ENCODE peak calls at places on chromosome 20, in eight cellular contexts. E is astrocyte, Y is HCT116, L is H1, Q is GM23248, O is MM.1S, X is neural progenitor cell, H is keratinocyte. J is an unnamed sample.

GRCh38 chr20:14782731-14783130 is 445.3 kb upstream of the FLRT3 start:
- DNase-seq in E (no peak), L (no peak), Q (no peak), O (no peak), H (no peak), Y (no peak), X (no peak), J (no peak)

GRCh38 chr20:18587665-18588553 is at the start of gene DTD1:
- DNase-seq in Q (peak), H (peak), E (peak), O (peak), X (peak), L (peak), Y (peak), J (peak)

GRCh38 chr20:61026731-61027130 is 225.3 kb upstream of the CDH4 start:
- DNase-seq in O (no peak), X (no peak), Y (no peak), Q (no peak), L (no peak), E (no peak), H (no peak), J (no peak)

GRCh38 chr20:13333793-13334192 is 112.7 kb downstream of the ISM1 start:
- DNase-seq in Q (no peak), L (no peak), Y (no peak), H (no peak), X (no peak), O (no peak), E (no peak), J (no peak)

GRCh38 chr20:19487420-19487819 is 270.6 kb upstream of the RIN2 start:
- DNase-seq in O (no peak), E (no peak), Q (no peak), Y (no peak), L (no peak), X (no peak), H (no peak), J (no peak)

GRCh38 chr20:3559637-3560036 is 88.8 kb downstream of the ATRN start:
- DNase-seq in X (no peak), O (no peak), Y (no peak), L (no peak), H (no peak), E (no peak), Q (no peak), J (no peak)

GRCh38 chr20:48682529-48683385 is 145.0 kb downstream of the PREX1 start:
- DNase-seq in X (peak), L (no peak), H (no peak), Q (peak), Y (no peak), O (peak), E (peak), J (peak)

GRCh38 chr20:3172933-3173581 is at the start of gene LZTS3:
- DNase-seq in O (peak), X (peak), Q (peak), Y (no peak), H (no peak), E (peak), L (peak), J (peak)

GRCh38 chr20:17444091-17444490 is 87.1 kb downstream of the BFSP1 start:
- DNase-seq in L (no peak), E (no peak), H (no peak), X (no peak), O (no peak), Y (no peak), Q (no peak), J (no peak)

GRCh38 chr20:16472045-16472872 is 101.0 kb downstream of the KIF16B start:
- DNase-seq in Y (no peak), O (no peak), X (no peak), H (no peak), L (no peak), E (peak), Q (peak), J (peak)

GRCh38 chr20:61775423-61775822 is 290.3 kb downstream of the TAF4 start:
- DNase-seq in L (no peak), Y (no peak), Q (no peak), X (no peak), E (no peak), H (no peak), O (no peak), J (no peak)

GRCh38 chr20:53739799-53740785 is 146.5 kb upstream of the ZNF217 start:
- DNase-seq in L (no peak), Y (no peak), O (peak), H (no peak), X (no peak), E (peak), Q (peak), J (peak)

GRCh38 chr20:14992961-14993360 is 655.5 kb upstream of the FLRT3 start:
- DNase-seq in Q (peak), X (no peak), L (no peak), E (peak), H (no peak), Y (no peak), O (no peak), J (no peak)

GRCh38 chr20:48718914-48719578 is 108.8 kb downstream of the PREX1 start:
- DNase-seq in L (no peak), E (no peak), Q (no peak), Y (no peak), O (no peak), H (no peak), X (no peak), J (no peak)

GRCh38 chr20:9498322-9498721 is 16.1 kb upstream of the LAMP5 start:
- DNase-seq in Y (no peak), E (peak), H (no peak), Q (peak), X (no peak), O (no peak), L (no peak), J (no peak)

GRCh38 chr20:50678213-50678898 is 13.0 kb downstream of the RIPOR3 start:
- DNase-seq in O (no peak), H (no peak), E (peak), Q (no peak), Y (no peak), X (no peak), L (no peak), J (no peak)

GRCh38 chr20:2289475-2289874 is 6.3 kb upstream of the TGM3 start:
- DNase-seq in O (peak), L (no peak), H (no peak), X (no peak), Q (no peak), Y (no peak), E (no peak), J (no peak)

GRCh38 chr20:62066983-62067433 is 1.3 kb upstream of the TAF4 start:
- DNase-seq in H (no peak), Q (peak), Y (no peak), L (no peak), E (no peak), O (no peak), X (peak), J (no peak)

GRCh38 chr20:5689451-5689850 is 60.8 kb upstream of the SHLD1 start:
- DNase-seq in Q (no peak), L (no peak), H (no peak), X (no peak), E (no peak), O (no peak), Y (no peak), J (no peak)

GRCh38 chr20:17856024-17856564 is 112.5 kb downstream of the SNX5 start:
- DNase-seq in H (no peak), X (no peak), Y (no peak), E (no peak), O (peak), Q (no peak), L (no peak), J (peak)

GRCh38 chr20:47699804-47700203 is 85.5 kb downstream of the SULF2 start:
- DNase-seq in H (no peak), L (no peak), Y (no peak), O (no peak), E (no peak), X (no peak), Q (no peak), J (no peak)

GRCh38 chr20:25310921-25311728 is 63.2 kb downstream of the PYGB start:
- DNase-seq in Q (peak), X (no peak), E (peak), Y (no peak), H (no peak), L (no peak), O (peak), J (no peak)

GRCh38 chr20:16898433-16898832 is 150.3 kb downstream of the OTOR start:
- DNase-seq in L (no peak), Q (peak), E (no peak), H (no peak), X (no peak), Y (no peak), O (no peak), J (no peak)

GRCh38 chr20:29873946-29874345 is 1383.5 kb upstream of the DEFB115 start:
- DNase-seq in E (peak), L (peak), H (no peak), Q (peak), Y (no peak), X (peak), O (peak), J (no peak)

GRCh38 chr20:55881204-55881603 is 124.1 kb downstream of the CBLN4 start:
- DNase-seq in Q (no peak), O (no peak), L (no peak), H (no peak), X (no peak), E (no peak), Y (no peak), J (no peak)

GRCh38 chr20:44643596-44644383 is 7.7 kb downstream of the ADA start:
- DNase-seq in E (peak), L (peak), X (peak), H (peak), O (peak), Y (no peak), Q (peak), J (peak)

GRCh38 chr20:17750722-17751045 is 50.9 kb downstream of the BANF2 start:
- DNase-seq in E (no peak), Y (no peak), H (no peak), X (no peak), O (no peak), Q (no peak), L (no peak), J (no peak)

GRCh38 chr20:9301129-9302072 is 213.0 kb upstream of the LAMP5 start:
- DNase-seq in O (no peak), L (no peak), Y (peak), X (peak), Q (peak), H (no peak), E (peak), J (peak)

GRCh38 chr20:13839421-13840092 is 54.7 kb downstream of the NDUFAF5 start:
- DNase-seq in O (no peak), X (peak), H (peak), Y (no peak), Q (peak), L (no peak), E (peak), J (peak)

GRCh38 chr20:40966103-40966502 is 62.5 kb upstream of the TOP1 start:
- DNase-seq in Q (no peak), O (no peak), L (no peak), E (no peak), H (no peak), Y (no peak), X (peak), J (no peak)

GRCh38 chr20:9978395-9979004 is 56.3 kb upstream of the ANKEF1 start:
- DNase-seq in Y (peak), H (peak), X (peak), O (peak), Q (peak), E (peak), L (no peak), J (peak)

GRCh38 chr20:19108181-19108580 is 104.3 kb upstream of the SLC24A3 start:
- DNase-seq in Q (no peak), O (no peak), H (no peak), Y (no peak), X (no peak), L (no peak), E (no peak), J (no peak)

GRCh38 chr20:5161536-5162164 is 34.8 kb downstream of the CDS2 start:
- DNase-seq in Q (no peak), H (no peak), X (no peak), E (no peak), Y (no peak), L (no peak), O (no peak), J (no peak)

GRCh38 chr20:52105045-52105572 is 86.5 kb downstream of the ZFP64 start:
- DNase-seq in Y (no peak), X (peak), H (no peak), O (no peak), Q (peak), L (no peak), E (peak), J (peak)
- TF ChIP-seq EZH2 in Y (no peak), X (no peak), H (no peak), O (no peak), Q (no peak), L (no peak), E (no peak), J (no peak)

DNA sequence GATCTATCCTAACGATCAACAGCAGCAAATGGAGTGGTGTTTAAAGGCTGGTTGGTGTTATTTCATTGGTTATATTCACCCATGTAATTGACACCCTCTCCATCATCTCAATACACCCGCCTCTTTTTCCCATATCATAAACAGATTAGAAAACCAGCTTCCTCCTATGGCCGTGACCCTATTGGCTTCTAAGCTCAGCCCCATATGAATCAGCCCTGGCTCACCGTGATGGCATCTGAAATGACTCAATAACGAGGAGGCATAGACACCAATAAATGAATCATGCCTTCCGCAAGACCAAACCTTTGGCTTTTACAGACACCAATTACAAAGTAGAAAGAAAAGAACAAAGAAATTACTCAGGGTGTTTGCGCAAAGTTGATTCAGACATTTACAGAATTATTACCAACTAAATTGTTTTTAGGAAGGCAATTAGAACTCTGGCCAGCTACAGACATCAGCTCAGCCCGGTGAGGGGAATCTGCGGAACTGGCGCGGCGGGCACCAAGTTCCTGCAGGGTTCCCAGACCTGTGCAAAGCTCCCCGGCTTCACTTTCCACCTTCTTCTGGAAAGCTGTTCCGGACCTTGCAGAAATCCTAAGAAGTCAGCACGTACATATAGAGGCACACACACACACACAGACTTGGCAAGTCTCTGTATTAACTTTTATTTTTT is 11.5 kb downstream of the PMEPA1 start:
- DNase-seq in O (no peak), E (peak), H (peak), Q (peak), Y (peak), X (no peak), L (no peak), J (peak)
- H3K9ac ChIP-seq in O (no peak), E (peak), H (peak), Q (peak), Y (no peak), X (no peak), L (no peak), J (peak)

DNA sequence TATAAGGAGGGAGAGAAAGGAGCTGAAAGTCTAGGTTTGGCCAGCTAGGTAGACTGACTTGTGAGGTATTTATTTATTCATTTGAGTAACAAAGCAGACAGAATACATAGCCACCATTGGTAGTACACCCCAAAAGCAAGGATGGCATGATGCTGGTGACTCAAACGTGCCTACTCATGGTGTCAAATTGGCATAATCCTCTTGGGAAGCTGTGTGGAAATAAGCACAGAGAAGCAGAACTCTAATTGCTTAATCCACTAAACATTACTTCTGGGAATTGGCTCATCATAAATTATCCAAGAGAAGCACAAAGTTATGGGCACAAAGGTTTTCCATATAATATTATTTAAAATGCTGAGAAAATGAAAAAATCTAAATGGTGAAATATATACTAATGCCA is 2.5 kb downstream of the DEFB132 start:
- DNase-seq in O (no peak), L (no peak), H (no peak), X (no peak), Y (no peak), Q (peak), E (no peak), J (no peak)
- TF ChIP-seq EZH2 in O (no peak), L (no peak), H (no peak), X (no peak), Y (no peak), Q (no peak), E (no peak), J (no peak)

GRCh38 chr20:34525709-34526416 is 9.6 kb downstream of the DYNLRB1 start:
- DNase-seq in H (peak), L (no peak), Q (peak), X (no peak), O (no peak), E (peak), Y (peak), J (peak)

GRCh38 chr20:34524426-34524825 is 8.2 kb downstream of the DYNLRB1 start:
- DNase-seq in Q (no peak), Y (no peak), L (no peak), H (no peak), E (no peak), O (no peak), X (no peak), J (no peak)

GRCh38 chr20:34527016-34527415 is 10.8 kb downstream of the DYNLRB1 start:
- DNase-seq in Q (no peak), E (no peak), X (no peak), L (no peak), Y (no peak), O (no peak), H (no peak), J (no peak)

GRCh38 chr20:34526466-34526865 is 10.2 kb downstream of the DYNLRB1 start:
- DNase-seq in X (no peak), Y (no peak), Q (peak), O (no peak), E (no peak), L (no peak), H (no peak), J (no peak)

GRCh38 chr20:34525342-34525708 is 9.1 kb downstream of the DYNLRB1 start:
- DNase-seq in E (no peak), Q (no peak), Y (no peak), H (no peak), L (no peak), O (no peak), X (no peak), J (no peak)
- H3K9ac ChIP-seq in E (peak), Q (peak), Y (peak), H (peak), L (no peak), O (no peak), X (no peak), J (no peak)

DNA sequence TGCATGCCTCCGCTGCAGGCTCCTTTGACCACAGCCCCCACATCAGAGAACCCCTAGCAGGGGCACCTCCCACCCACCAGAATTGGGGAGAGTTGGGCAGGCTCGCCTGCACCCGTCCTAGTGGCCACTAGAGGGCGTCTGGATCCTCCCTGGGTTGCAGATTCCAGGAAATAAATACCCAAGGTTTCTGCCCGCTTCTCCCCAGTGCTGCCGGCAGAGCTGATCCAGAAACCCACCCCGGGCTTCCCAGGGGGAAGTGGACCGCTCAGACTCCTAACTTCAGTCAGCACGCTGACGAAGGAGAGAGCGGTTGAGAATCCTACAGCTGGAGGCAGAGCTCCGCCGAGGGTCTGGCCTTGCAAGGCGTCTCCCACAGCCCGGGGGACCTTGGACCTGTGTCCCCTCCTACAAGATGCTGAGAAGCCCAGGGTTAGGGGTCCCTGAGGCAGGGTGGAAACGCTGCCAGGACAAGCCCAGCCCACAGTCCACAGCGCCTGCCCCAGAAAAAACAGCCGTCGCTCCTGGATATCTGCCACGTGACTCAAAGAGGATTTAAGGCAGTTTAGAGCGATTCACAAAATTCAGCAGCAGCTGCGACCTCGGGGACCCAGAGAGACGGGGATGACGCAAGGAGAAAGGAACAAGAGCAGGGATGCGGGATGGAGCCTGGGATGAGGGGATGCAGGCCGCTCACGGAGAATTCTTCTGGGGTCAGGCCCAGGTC is 32.6 kb upstream of the PHACTR3 start:
- DNase-seq in L (no peak), E (no peak), Y (peak), Q (peak), X (peak), H (no peak), O (peak), J (peak)
- TF ChIP-seq EZH2 in L (no peak), E (no peak), Y (no peak), Q (no peak), X (no peak), H (no peak), O (no peak), J (no peak)

DNA sequence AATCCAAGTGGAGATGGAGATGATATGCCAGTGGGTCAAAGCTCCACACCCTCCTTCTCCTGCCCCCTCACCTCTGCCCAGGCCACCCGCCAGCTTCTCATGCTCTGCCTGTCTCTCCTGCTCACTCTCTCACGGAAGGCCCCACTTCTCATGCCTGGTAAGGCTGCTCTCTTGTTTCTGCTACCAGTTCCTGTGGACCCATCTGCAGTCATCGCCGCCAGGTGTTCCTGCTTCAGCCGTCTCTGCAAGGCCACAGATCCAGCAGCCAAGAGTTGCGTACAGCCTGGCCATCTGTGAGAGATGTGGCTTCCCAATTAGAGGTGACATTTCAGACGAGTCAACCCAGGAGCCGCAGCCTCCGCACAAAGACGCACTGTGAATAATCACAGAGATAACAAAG is 40.8 kb upstream of the NXT1 start:
- DNase-seq in L (no peak), X (no peak), E (no peak), Q (no peak), O (no peak), H (no peak), Y (no peak), J (no peak)
- H3K9ac ChIP-seq in L (no peak), X (no peak), E (no peak), Q (no peak), O (no peak), H (no peak), Y (no peak), J (no peak)

DNA sequence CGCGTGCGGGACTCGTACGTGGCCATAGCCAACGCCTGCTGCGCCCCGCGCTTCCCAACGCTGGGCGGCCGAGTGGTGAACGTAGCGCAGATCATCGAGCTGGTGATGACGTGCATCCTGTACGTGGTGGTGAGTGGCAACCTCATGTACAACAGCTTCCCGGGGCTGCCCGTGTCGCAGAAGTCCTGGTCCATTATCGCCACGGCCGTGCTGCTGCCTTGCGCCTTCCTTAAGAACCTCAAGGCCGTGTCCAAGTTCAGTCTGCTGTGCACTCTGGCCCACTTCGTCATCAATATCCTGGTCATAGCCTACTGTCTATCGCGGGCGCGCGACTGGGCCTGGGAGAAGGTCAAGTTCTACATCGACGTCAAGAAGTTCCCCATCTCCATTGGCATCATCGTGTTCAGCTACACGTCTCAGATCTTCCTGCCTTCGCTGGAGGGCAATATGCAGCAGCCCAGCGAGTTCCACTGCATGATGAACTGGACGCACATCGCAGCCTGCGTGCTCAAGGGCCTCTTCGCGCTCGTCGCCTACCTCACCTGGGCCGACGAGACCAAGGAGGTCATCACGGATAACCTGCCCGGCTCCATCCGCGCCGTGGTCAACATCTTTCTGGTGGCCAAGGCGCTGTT is 3.4 kb downstream of the SLC32A1 start:
- DNase-seq in Y (no peak), H (no peak), L (no peak), O (no peak), E (no peak), Q (no peak), X (no peak), J (no peak)
- TF ChIP-seq EZH2 in Y (no peak), H (peak), L (peak), O (no peak), E (peak), Q (no peak), X (peak), J (peak)

J was measured in mammary epithelial cell.